ENCODE peak calls at places on chromosomes 2 and 18, in seven cellular contexts. V is H9, Y is mesenchymal stem cell, G is neuronal stem cell, L is H1, S is trophoblast cell, X is IMR-90. N is an unnamed sample.

GRCh38 chr2:132448771-132449170 is 32.2 kb downstream of the GPR39 start:
- DNase-seq in V (peak), Y (peak), G (no peak), L (no peak), S (peak), X (peak), N (peak)

GRCh38 chr18:8808001-8808400 is 102.6 kb downstream of the MTCL1 start:
- DNase-seq in V (no peak), Y (peak), G (no peak), L (no peak), S (no peak), X (peak), N (no peak)

GRCh38 chr2:179861777-179862117 is 335 bp upstream of the ZNF385B start:
- DNase-seq in V (no peak), Y (peak), G (peak), L (no peak), S (no peak), X (peak), N (peak)

GRCh38 chr18:47035156-47035671 is at the start of gene ELOA2:
- DNase-seq in V (no peak), Y (no peak), G (no peak), L (no peak), S (no peak), X (no peak), N (no peak)

GRCh38 chr2:17918789-17919188 is 40.3 kb downstream of the KCNS3 start:
- DNase-seq in V (no peak), Y (peak), G (no peak), L (no peak), S (no peak), X (peak), N (peak)

GRCh38 chr2:55618649-55619055 is 1.2 kb upstream of the PPP4R3B start:
- DNase-seq in V (peak), Y (peak), G (peak), L (no peak), S (peak), X (peak), N (peak)

GRCh38 chr2:1414121-1414520 is 858 bp downstream of the TPO start:
- DNase-seq in V (no peak), Y (no peak), G (no peak), L (no peak), S (no peak), X (no peak), N (no peak)

GRCh38 chr2:14401838-14402237 is 230.7 kb upstream of the LRATD1 start:
- DNase-seq in V (peak), Y (no peak), G (no peak), L (peak), S (no peak), X (no peak), N (peak)

GRCh38 chr2:241939541-241939940 is 70.0 kb downstream of the RTP5 start:
- DNase-seq in V (no peak), Y (no peak), G (no peak), L (no peak), S (no peak), X (no peak), N (no peak)

GRCh38 chr18:79580481-79581171 is 99.0 kb upstream of the CTDP1 start:
- DNase-seq in V (peak), Y (no peak), G (no peak), L (no peak), S (no peak), X (no peak), N (no peak)

GRCh38 chr2:51812138-51812866 is 780.4 kb upstream of the NRXN1 start:
- DNase-seq in V (no peak), Y (peak), G (no peak), L (no peak), S (no peak), X (peak), N (no peak)

GRCh38 chr2:58856100-58856499 is 615.0 kb upstream of the FANCL start:
- DNase-seq in V (peak), Y (no peak), G (no peak), L (no peak), S (peak), X (no peak), N (peak)

GRCh38 chr2:182097571-182097970 is 111.9 kb downstream of the PPP1R1C start:
- DNase-seq in V (no peak), Y (no peak), G (no peak), L (no peak), S (no peak), X (no peak), N (no peak)

GRCh38 chr2:207805566-207806226 is 36.0 kb upstream of the FZD5 start:
- DNase-seq in V (no peak), Y (no peak), G (no peak), L (no peak), S (peak), X (no peak), N (peak)

GRCh38 chr2:26898480-26899058 is 50.6 kb downstream of the DPYSL5 start:
- DNase-seq in V (no peak), Y (no peak), G (no peak), L (no peak), S (no peak), X (no peak), N (no peak)

GRCh38 chr2:218860950-218861381 is 1.4 kb downstream of the WNT6 start:
- DNase-seq in V (peak), Y (peak), G (peak), L (peak), S (no peak), X (peak), N (peak)

GRCh38 chr2:203591642-203592041 is 56.5 kb upstream of the RAPH1 start:
- DNase-seq in V (no peak), Y (no peak), G (no peak), L (no peak), S (peak), X (peak), N (no peak)

GRCh38 chr2:195404650-195405049 is 252.4 kb upstream of the SLC39A10 start:
- DNase-seq in V (no peak), Y (no peak), G (no peak), L (no peak), S (no peak), X (no peak), N (no peak)

GRCh38 chr2:33015421-33016142 is 68.8 kb downstream of the LTBP1 start:
- DNase-seq in V (no peak), Y (peak), G (no peak), L (no peak), S (peak), X (peak), N (no peak)

GRCh38 chr2:69918391-69918790 is 3.5 kb downstream of the MXD1 start:
- DNase-seq in V (no peak), Y (no peak), G (no peak), L (no peak), S (no peak), X (no peak), N (no peak)

GRCh38 chr2:7670905-7671304 is 753.7 kb downstream of the RNF144A start:
- DNase-seq in V (no peak), Y (no peak), G (no peak), L (no peak), S (no peak), X (no peak), N (no peak)

GRCh38 chr2:150376627-150377335 is 110.7 kb downstream of the RND3 start:
- DNase-seq in V (no peak), Y (peak), G (no peak), L (no peak), S (peak), X (peak), N (peak)

GRCh38 chr18:69628774-69629359 is 228.2 kb downstream of the DOK6 start:
- DNase-seq in V (no peak), Y (no peak), G (no peak), L (no peak), S (no peak), X (no peak), N (no peak)

GRCh38 chr2:237171396-237171795 is 85.7 kb downstream of the COPS8 start:
- DNase-seq in V (no peak), Y (peak), G (no peak), L (no peak), S (peak), X (peak), N (peak)

GRCh38 chr2:165927353-165927752 is 26.2 kb downstream of the TTC21B start:
- DNase-seq in V (no peak), Y (peak), G (no peak), L (no peak), S (peak), X (peak), N (no peak)

GRCh38 chr2:57443985-57444501 is 602.6 kb upstream of the VRK2 start:
- DNase-seq in V (no peak), Y (peak), G (no peak), L (no peak), S (peak), X (no peak), N (no peak)

GRCh38 chr2:233426619-233427342 is 72.5 kb downstream of the DGKD start:
- DNase-seq in V (no peak), Y (peak), G (no peak), L (no peak), S (peak), X (peak), N (no peak)

GRCh38 chr2:12606472-12607000 is 110.2 kb upstream of the TRIB2 start:
- DNase-seq in V (no peak), Y (peak), G (no peak), L (no peak), S (no peak), X (peak), N (peak)

GRCh38 chr18:78151948-78152725 is 827.5 kb upstream of the SALL3 start:
- DNase-seq in V (no peak), Y (no peak), G (no peak), L (no peak), S (no peak), X (no peak), N (no peak)

GRCh38 chr2:70901235-70902066 is 34.2 kb upstream of the ATP6V1B1 start:
- DNase-seq in V (peak), Y (peak), G (no peak), L (no peak), S (peak), X (peak), N (peak)

GRCh38 chr2:236052926-236053846 is 115.0 kb downstream of the GBX2 start:
- DNase-seq in V (peak), Y (no peak), G (no peak), L (peak), S (no peak), X (no peak), N (peak)

GRCh38 chr2:120778244-120778643 is 42.6 kb downstream of the GLI2 start:
- DNase-seq in V (no peak), Y (peak), G (no peak), L (no peak), S (no peak), X (peak), N (no peak)

GRCh38 chr18:43876286-43877082 is 599.2 kb upstream of the SYT4 start:
- DNase-seq in V (no peak), Y (no peak), G (no peak), L (no peak), S (no peak), X (no peak), N (no peak)

GRCh38 chr18:10170375-10170774 is 256.6 kb downstream of the VAPA start:
- DNase-seq in V (no peak), Y (no peak), G (no peak), L (no peak), S (no peak), X (no peak), N (no peak)
- H2BK120ac ChIP-seq in V (no peak), Y (no peak), G (no peak), L (no peak), S (no peak), X (no peak), N (no peak)

DNA sequence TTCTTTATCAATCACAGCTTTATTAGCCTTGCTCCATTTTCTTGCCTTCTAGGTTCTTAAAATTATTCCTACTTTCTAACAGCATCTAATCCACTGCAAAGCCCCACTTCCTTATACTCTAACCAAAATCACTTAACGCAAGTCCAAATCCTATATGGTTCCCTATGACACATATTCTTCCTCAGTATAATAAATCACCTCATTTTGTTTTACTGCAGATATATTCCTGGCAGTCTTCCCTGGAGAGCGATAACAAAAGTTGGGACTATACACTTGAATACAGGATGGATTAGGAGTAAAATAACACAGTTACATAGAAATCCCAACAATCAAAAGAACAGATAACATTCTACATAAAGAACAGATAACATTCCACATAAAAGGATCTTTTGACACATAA is 144.8 kb downstream of the ATAD2B start:
- DNase-seq in V (no peak), Y (no peak), G (no peak), L (no peak), S (no peak), X (no peak), N (no peak)
- H2BK120ac ChIP-seq in V (no peak), Y (no peak), G (no peak), L (no peak), S (no peak), X (no peak), N (no peak)

GRCh38 chr2:98509542-98510321 is 65.1 kb downstream of the INPP4A start:
- DNase-seq in V (no peak), Y (no peak), G (no peak), L (no peak), S (no peak), X (no peak), N (no peak)

GRCh38 chr2:98510322-98510662 is 65.6 kb downstream of the INPP4A start:
- DNase-seq in V (no peak), Y (no peak), G (no peak), L (no peak), S (no peak), X (no peak), N (no peak)

GRCh38 chr2:98514096-98514639 is 69.5 kb downstream of the INPP4A start:
- DNase-seq in V (no peak), Y (no peak), G (no peak), L (no peak), S (no peak), X (no peak), N (peak)

GRCh38 chr2:98512699-98513098 is 68.0 kb downstream of the INPP4A start:
- DNase-seq in V (no peak), Y (no peak), G (no peak), L (no peak), S (no peak), X (no peak), N (no peak)

GRCh38 chr2:98511981-98512380 is 67.3 kb downstream of the INPP4A start:
- DNase-seq in V (no peak), Y (no peak), G (no peak), L (no peak), S (no peak), X (no peak), N (no peak)
- H2BK120ac ChIP-seq in V (no peak), Y (no peak), G (no peak), L (no peak), S (no peak), X (no peak), N (no peak)

DNA sequence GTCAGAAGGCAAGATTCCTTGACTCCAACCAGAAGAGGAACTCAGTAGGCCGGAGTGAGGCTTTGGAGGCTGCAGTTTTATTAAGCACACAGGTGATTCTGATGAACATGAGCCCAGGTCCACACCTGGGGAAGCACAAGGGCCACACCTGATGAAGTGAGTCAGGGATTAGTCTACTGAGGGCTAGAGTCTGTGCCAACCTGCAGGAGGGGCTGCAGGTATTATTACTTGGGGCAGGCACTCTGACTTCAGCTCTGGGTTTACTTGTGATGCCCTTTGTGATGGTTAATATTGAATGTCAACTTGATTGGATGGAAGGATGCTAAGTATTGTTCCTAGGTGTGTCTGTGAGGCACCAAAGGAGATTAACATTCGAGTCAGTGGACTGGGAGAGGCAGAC is 75.2 kb upstream of the ZCCHC2 start:
- DNase-seq in V (no peak), Y (no peak), G (no peak), L (no peak), S (no peak), X (no peak), N (no peak)
- H2BK120ac ChIP-seq in V (no peak), Y (no peak), G (no peak), L (no peak), S (no peak), X (no peak), N (no peak)

DNA sequence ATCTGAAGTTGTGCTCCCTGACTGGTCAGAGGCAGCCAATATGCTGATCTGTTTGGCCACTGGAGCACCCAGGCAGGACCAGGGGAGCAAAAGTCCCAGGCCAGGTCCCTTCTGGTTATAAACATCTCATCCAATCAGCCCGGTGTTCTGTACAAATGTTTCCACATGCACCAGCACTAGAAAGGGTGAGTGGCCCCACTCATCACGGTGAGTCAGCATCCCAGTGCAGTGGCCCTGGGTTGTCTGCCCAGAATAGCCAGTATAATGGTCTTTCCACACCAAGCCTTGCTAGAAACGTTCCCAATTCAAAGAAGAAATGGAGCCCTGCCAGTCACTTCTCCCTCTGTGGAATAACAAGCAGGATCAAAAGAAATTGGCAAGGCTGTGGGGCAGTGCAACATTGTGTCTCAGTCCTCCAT is 175.0 kb downstream of the SEPTIN10 start:
- DNase-seq in V (no peak), Y (peak), G (no peak), L (no peak), S (peak), X (peak), N (no peak)
- H2BK120ac ChIP-seq in V (no peak), Y (peak), G (no peak), L (no peak), S (no peak), X (peak), N (no peak)